ENCODE peak calls at places on chromosomes 11 and 22, in six cellular contexts. L is activated naive CD8-positive, alpha-beta T cell treated with anti-CD3 and anti-CD28 coated beads for 36 hours; Z is frontal cortex; Q is AG20443; O is GM06990; P is memory B cell. I is an unnamed sample.

GRCh38 chr11:60357771-60358170 is 20.6 kb upstream of the MS4A7 start:
- DNase-seq in Q (no peak), P (no peak), L (no peak), Z (no peak), O (no peak), I (no peak)

GRCh38 chr11:86676010-86676409 is 3.6 kb upstream of the ME3 start:
- DNase-seq in P (no peak), L (no peak), Q (no peak), Z (no peak), O (no peak), I (no peak)

GRCh38 chr11:9691865-9692264 is 28.0 kb downstream of the SWAP70 start:
- DNase-seq in P (no peak), Q (no peak), L (no peak), O (no peak), Z (no peak), I (no peak)

GRCh38 chr11:112298535-112298934 is 37.9 kb upstream of the PLET1 start:
- DNase-seq in O (no peak), Q (no peak), L (no peak), P (no peak), Z (no peak), I (no peak)

GRCh38 chr22:43449205-43449830 is 37.5 kb downstream of the MPPED1 start:
- DNase-seq in P (no peak), Z (no peak), Q (no peak), O (no peak), L (no peak), I (no peak)

GRCh38 chr11:124970925-124971324 is 16.9 kb downstream of the CCDC15 start:
- DNase-seq in L (no peak), Q (peak; percentile 22), P (no peak), Z (no peak), O (no peak), I (no peak)

GRCh38 chr22:48083502-48083901 is 1321.1 kb downstream of the TBC1D22A start:
- DNase-seq in P (no peak), Z (no peak), L (no peak), Q (no peak), O (peak; percentile 30), I (no peak)

GRCh38 chr22:22460635-22461034 is 47.9 kb downstream of the ZNF280B start:
- DNase-seq in L (no peak), O (no peak), P (no peak), Z (no peak), Q (no peak), I (no peak)

GRCh38 chr11:134391170-134391569 is 20.9 kb downstream of the B3GAT1 start:
- DNase-seq in O (no peak), L (no peak), Q (no peak), P (no peak), Z (no peak), I (no peak)

GRCh38 chr11:64764753-64765152 is 5.0 kb upstream of the PYGM start:
- DNase-seq in P (no peak), Z (no peak), O (no peak), L (no peak), Q (no peak), I (no peak)

GRCh38 chr22:30453731-30454510 is 17.9 kb downstream of the SEC14L3 start:
- DNase-seq in P (no peak), O (no peak), L (peak; percentile 18), Q (no peak), Z (no peak), I (no peak)

GRCh38 chr11:93817426-93818348 is 32.7 kb downstream of the VSTM5 start:
- DNase-seq in Q (no peak), Z (no peak), L (no peak), P (no peak), O (no peak), I (no peak)

GRCh38 chr11:56843816-56844215 is 95.3 kb upstream of the OR9G4 start:
- DNase-seq in O (no peak), Q (no peak), Z (no peak), P (no peak), L (no peak), I (no peak)

GRCh38 chr11:34238533-34238932 is 119.3 kb downstream of the ABTB2 start:
- DNase-seq in Q (no peak), L (no peak), P (no peak), O (no peak), Z (no peak), I (no peak)

GRCh38 chr22:49958462-49958921 is 2.1 kb upstream of the PIM3 start:
- DNase-seq in L (no peak), Z (no peak), O (no peak), Q (no peak), P (no peak), I (no peak)

GRCh38 chr11:61577383-61578118 is 3.3 kb downstream of the SYT7 start:
- DNase-seq in O (no peak), Z (no peak), Q (no peak), L (no peak), P (no peak), I (no peak)

GRCh38 chr22:39253427-39254070 is 8.8 kb upstream of the PDGFB start:
- DNase-seq in P (no peak), O (peak; percentile 62), Q (peak; percentile 84), L (peak; percentile 56), Z (peak; percentile 78), I (peak; percentile 41)

GRCh38 chr22:48577014-48577690 is 1250.5 kb downstream of the BRD1 start:
- DNase-seq in O (no peak), L (no peak), Z (no peak), Q (no peak), P (no peak), I (no peak)

I was measured in activated T-helper 1 cell treated with anti-CD3 and anti-CD28 coated beads, Interleukin-12 subunit alpha, Interleukin-12 subunit beta, Interleukin-2, Interleukin-4 antibody, amounts not matched to agents 30 ng/mL and 10 ng/mL and 1 ng/mL, durations not matched to agents 14 hours and 24 hours and 36 hours.